ENCODE peak calls at places on chromosomes 11 and 22, in seven cellular contexts. P is H4; G is NCI-H460; D is right atrium auricular region; N is CD8-positive, alpha-beta memory T cell; R is prostate gland; E is psoas muscle. K is an unnamed sample.

GRCh38 chr11:117950320-117950719 is 21.1 kb upstream of the TMPRSS13 start:
- DNase-seq in P (no peak), G (no peak), D (peak; percentile 52), N (peak; percentile 82), R (no peak), E (no peak), K (no peak)

GRCh38 chr11:94910779-94911178 is 62.6 kb downstream of the CWC15 start:
- DNase-seq in P (no peak), G (no peak), D (no peak), N (no peak), R (no peak), E (no peak), K (peak; percentile 36)

GRCh38 chr22:20316217-20316843 is 3.5 kb downstream of the DGCR6L start:
- DNase-seq in P (no peak), G (no peak), D (peak; percentile 28), N (peak; percentile 42), R (peak; percentile 3), E (no peak), K (no peak)

GRCh38 chr11:79055866-79056632 is 384.8 kb downstream of the TENM4 start:
- DNase-seq in P (peak; percentile 22), G (no peak), D (no peak), N (no peak), R (no peak), E (no peak), K (peak; percentile 98)

GRCh38 chr11:6315811-6316425 is 4.4 kb downstream of the CAVIN3 start:
- DNase-seq in P (peak; percentile 68), G (peak; percentile 40), D (peak; percentile 83), N (no peak), R (peak; percentile 38), E (peak; percentile 72), K (peak; percentile 64)

GRCh38 chr22:46791201-46791731 is 28.8 kb downstream of the TBC1D22A start:
- DNase-seq in P (peak; percentile 69), G (no peak), D (peak; percentile 83), N (peak; percentile 92), R (no peak), E (peak; percentile 70), K (peak; percentile 82)

GRCh38 chr11:69645801-69646492 is 5.0 kb downstream of the CCND1 start:
- DNase-seq in P (no peak), G (no peak), D (no peak), N (peak; percentile 32), R (no peak), E (no peak), K (no peak)

GRCh38 chr11:16607675-16608644 is 130.5 kb upstream of the C11orf58 start:
- DNase-seq in P (peak; percentile 67), G (peak; percentile 65), D (peak; percentile 87), N (no peak), R (peak; percentile 69), E (peak; percentile 85), K (no peak)

GRCh38 chr11:127493330-127493729 is 492.8 kb upstream of the KIRREL3 start:
- DNase-seq in P (peak; percentile 48), G (peak; percentile 1), D (no peak), N (no peak), R (no peak), E (no peak), K (peak; percentile 34)

GRCh38 chr11:112280268-112281126 is 19.8 kb upstream of the PLET1 start:
- DNase-seq in P (peak; percentile 82), G (peak; percentile 66), D (peak; percentile 73), N (peak; percentile 75), R (peak; percentile 68), E (peak; percentile 61), K (peak; percentile 76)

GRCh38 chr11:94504689-94505293 is 7.5 kb upstream of the C11orf97 start:
- DNase-seq in P (peak; percentile 15), G (peak; percentile 35), D (no peak), N (no peak), R (no peak), E (no peak), K (peak; percentile 52)

GRCh38 chr22:46052331-46052771 is 75.4 kb upstream of the WNT7B start:
- DNase-seq in P (no peak), G (no peak), D (no peak), N (peak; percentile 13), R (no peak), E (peak; percentile 51), K (peak; percentile 39)

GRCh38 chr11:120540744-120541143 is 29.2 kb downstream of the GRIK4 start:
- DNase-seq in P (no peak), G (no peak), D (no peak), N (no peak), R (no peak), E (no peak), K (no peak)

GRCh38 chr22:36741204-36741793 is 34.6 kb downstream of the IFT27 start:
- DNase-seq in P (peak; percentile 21), G (no peak), D (no peak), N (no peak), R (no peak), E (no peak), K (peak; percentile 37)

GRCh38 chr11:57638005-57638760 is 11.5 kb downstream of the YPEL4 start:
- DNase-seq in P (peak; percentile 82), G (peak; percentile 81), D (peak; percentile 82), N (no peak), R (peak; percentile 74), E (peak; percentile 70), K (peak; percentile 85)

GRCh38 chr11:30143098-30143705 is 87.6 kb upstream of the FSHB start:
- DNase-seq in P (peak; percentile 11), G (peak; percentile 55), D (no peak), N (no peak), R (no peak), E (no peak), K (peak; percentile 1)

K was measured in RPMI7951.